ENCODE peak calls at places on chromosomes 2 and 18, in nine cellular contexts. M is upper lobe of left lung, F is right lobe of liver, P is heart left ventricle, L is HCT116, W is HepG2, D is gastrocnemius medialis, X is A549, T is IMR-90. I is an unnamed sample.

GRCh38 chr18:35466815-35467623 is 30.7 kb downstream of the INO80C start:
- ATAC-seq in M (peak), F (no peak), P (peak), L (no peak), W (no peak), D (no peak), X (no peak), T (no peak), I (peak)

GRCh38 chr2:95391641-95392310 is 10.7 kb upstream of the FAHD2A start:
- ATAC-seq in M (no peak), F (peak), P (no peak), L (no peak), W (peak), D (no peak), X (no peak), T (no peak), I (no peak)

GRCh38 chr18:58051765-58052460 is 7.9 kb downstream of the NEDD4L start:
- ATAC-seq in M (no peak), F (peak), P (no peak), L (peak), W (no peak), D (no peak), X (peak), T (peak), I (no peak)

GRCh38 chr2:100053087-100053486 is 89.3 kb downstream of the AFF3 start:
- ATAC-seq in M (no peak), F (no peak), P (no peak), L (no peak), W (no peak), D (no peak), X (no peak), T (no peak), I (no peak)

GRCh38 chr2:234955091-234955511 is 3.3 kb downstream of the SH3BP4 start:
- ATAC-seq in M (no peak), F (peak), P (no peak), L (no peak), W (no peak), D (no peak), X (no peak), T (no peak), I (no peak)

GRCh38 chr18:785242-785641 is 26.8 kb downstream of the YES1 start:
- ATAC-seq in M (no peak), F (no peak), P (no peak), L (no peak), W (no peak), D (no peak), X (no peak), T (no peak), I (no peak)

GRCh38 chr2:198452327-198452726 is 647.9 kb downstream of the PLCL1 start:
- ATAC-seq in M (no peak), F (no peak), P (no peak), L (no peak), W (no peak), D (no peak), X (no peak), T (no peak), I (no peak)

GRCh38 chr2:9735335-9735734 is 104.5 kb upstream of the YWHAQ start:
- ATAC-seq in M (no peak), F (no peak), P (no peak), L (no peak), W (no peak), D (no peak), X (no peak), T (no peak), I (no peak)

GRCh38 chr2:226673314-226673723 is 126.3 kb downstream of the IRS1 start:
- ATAC-seq in M (peak), F (no peak), P (no peak), L (peak), W (no peak), D (peak), X (peak), T (peak), I (peak)

GRCh38 chr2:166148811-166149400 is 21.1 kb upstream of the SCN1A start:
- ATAC-seq in M (no peak), F (no peak), P (peak), L (no peak), W (peak), D (no peak), X (no peak), T (no peak), I (no peak)

GRCh38 chr2:68363731-68364130 is 1.4 kb upstream of the PLEK start:
- ATAC-seq in M (no peak), F (no peak), P (no peak), L (no peak), W (no peak), D (no peak), X (no peak), T (no peak), I (no peak)

GRCh38 chr2:68365087-68365486 is at the start of gene PLEK:
- ATAC-seq in M (peak), F (peak), P (peak), L (no peak), W (peak), D (no peak), X (no peak), T (no peak), I (peak)

GRCh38 chr2:68368657-68369339 is 3.7 kb downstream of the PLEK start:
- ATAC-seq in M (peak), F (no peak), P (no peak), L (no peak), W (no peak), D (no peak), X (peak), T (peak), I (peak)

GRCh38 chr2:68367918-68368656 is 3.0 kb downstream of the PLEK start:
- ATAC-seq in M (peak), F (peak), P (no peak), L (no peak), W (no peak), D (no peak), X (no peak), T (peak), I (no peak)

DNA sequence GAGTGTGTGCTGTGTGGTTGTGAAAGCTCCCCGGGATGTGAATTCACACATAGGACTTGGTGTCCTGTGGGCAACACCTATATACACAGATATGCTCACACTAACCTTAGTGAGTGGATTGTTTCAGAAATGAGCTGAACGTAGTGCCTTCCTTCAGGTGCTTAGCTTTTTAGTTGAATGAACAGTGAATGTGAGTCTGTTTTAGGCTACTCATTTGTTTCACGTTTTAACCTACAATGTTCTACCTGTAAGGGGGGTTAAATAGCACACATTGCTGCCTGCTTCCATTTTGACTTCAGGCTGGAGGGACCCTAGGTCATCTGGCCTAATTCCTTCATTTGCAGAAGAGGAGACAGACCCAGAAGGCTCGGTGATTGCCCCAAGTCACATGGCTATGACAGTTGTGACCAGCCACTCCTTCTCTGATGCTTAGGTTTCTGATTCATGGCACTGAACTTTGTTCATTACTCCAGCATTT is 1.0 kb downstream of the PLEK start:
- ATAC-seq in M (peak), F (peak), P (no peak), L (no peak), W (no peak), D (no peak), X (no peak), T (no peak), I (no peak)
- TF ChIP-seq POLR2A in M (peak), F (peak), P (no peak), L (no peak), W (no peak), D (no peak), X (no peak), T (no peak), I (no peak)

DNA sequence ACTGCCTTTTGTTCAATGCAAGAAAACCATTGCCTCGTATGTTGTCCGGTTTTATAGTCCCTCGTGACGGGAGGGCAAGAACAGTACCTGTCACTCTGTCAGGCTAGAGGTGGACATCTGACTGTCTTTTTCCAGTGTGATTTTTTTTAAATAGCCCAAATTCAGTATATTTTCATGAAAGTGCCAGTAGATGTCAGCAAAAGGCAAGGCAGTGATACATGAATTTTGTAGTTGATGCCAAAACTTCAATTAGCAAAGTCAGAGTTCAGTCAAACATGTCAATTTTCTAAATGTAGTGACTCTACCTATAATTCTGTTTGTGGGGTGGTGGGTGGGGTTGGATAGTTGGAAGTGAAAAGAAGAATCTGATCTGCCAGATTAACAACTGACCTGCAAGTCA is 296.0 kb upstream of the MC4R start:
- ATAC-seq in M (no peak), F (no peak), P (no peak), L (no peak), W (no peak), D (no peak), X (no peak), T (no peak), I (no peak)
- TF ChIP-seq CTCF in M (no peak), F (no peak), P (no peak), L (no peak), W (no peak), D (no peak), X (no peak), T (no peak), I (no peak)

DNA sequence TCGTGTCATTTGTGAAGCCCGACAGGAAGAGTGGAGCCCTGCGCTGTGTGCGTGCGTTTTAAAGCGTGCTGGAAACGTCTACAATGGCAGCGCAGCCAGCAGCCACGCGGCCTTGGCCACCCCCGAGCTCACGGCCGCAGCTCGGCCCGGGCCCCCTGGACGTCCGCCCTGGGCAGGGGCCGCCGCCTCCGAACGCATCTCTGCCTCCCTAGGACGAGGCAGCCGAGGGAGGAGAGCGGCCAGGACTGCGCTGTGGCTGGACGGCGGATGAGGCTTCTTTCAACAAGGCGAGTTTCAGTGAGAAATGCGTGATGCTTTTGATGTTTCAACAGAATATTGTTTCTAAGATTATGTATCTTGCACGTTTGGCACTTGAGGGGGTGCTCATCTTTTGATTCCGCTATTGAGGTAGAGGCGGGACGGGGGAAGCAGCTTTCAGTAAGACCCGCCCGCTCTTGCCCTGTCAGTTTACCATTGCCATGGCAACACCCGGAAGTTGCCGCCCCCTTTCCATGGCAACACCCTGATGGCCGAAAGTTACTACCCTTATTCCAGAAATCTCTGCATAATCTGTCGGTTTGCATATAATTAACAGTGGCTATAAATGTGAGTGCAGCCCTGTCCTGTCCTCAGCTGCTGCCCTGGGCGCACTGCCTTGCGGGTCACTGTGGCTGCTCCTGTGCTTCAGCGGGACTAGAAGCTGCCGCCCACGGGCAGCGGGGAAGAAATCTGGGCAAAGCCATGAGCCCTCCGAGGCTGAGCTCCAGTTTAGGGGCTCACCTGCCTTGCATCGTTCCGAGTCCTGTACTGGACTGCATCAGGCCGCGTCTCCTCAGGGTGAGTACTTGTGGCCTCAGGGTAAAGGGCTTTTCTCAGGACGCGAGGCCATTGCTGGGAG is 38.6 kb downstream of the ADNP2 start:
- ATAC-seq in M (peak), F (peak), P (peak), L (peak), W (peak), D (peak), X (peak), T (peak), I (peak)
- TF ChIP-seq POLR2A in M (peak), F (peak), P (no peak), L (no peak), W (peak), D (no peak), X (peak), T (no peak), I (no peak)

GRCh38 chr2:231393149-231394131 is 2.1 kb upstream of the B3GNT7 start:
- ATAC-seq in M (no peak), F (no peak), P (no peak), L (no peak), W (peak), D (no peak), X (peak), T (no peak), I (no peak)
- TF ChIP-seq CTCF in M (peak), F (no peak), P (no peak), L (peak), W (peak), D (no peak), X (no peak), T (no peak), I (no peak)

DNA sequence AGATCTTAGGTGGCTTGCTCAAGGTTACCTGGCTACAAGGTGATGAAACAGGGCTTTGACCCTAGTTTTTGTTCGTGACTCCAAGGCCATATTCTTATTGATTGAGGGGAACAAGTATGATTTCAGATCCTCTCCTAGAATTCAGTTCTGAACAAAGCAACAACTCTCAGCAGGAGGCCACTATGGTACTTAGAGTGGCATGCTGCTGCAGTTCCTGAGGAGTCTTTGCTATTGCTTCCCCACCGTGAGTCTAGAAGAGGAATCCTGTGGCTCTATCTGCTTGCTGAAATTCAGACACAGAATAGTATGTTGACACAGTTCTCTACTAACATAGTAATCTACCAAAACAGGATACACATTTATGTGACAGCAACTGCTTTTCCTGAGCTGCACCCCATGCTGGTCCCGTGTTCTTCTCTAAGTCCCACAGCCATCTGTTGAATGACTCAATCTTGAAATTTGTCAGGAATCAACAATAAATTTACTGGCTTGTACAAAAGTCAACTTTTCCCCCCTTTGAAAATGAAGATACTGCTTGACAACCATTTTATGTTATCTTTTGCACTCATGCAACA is 4.1 kb downstream of the TGFBRAP1 start:
- ATAC-seq in M (no peak), F (peak), P (no peak), L (no peak), W (no peak), D (no peak), X (no peak), T (no peak), I (no peak)
- TF ChIP-seq POLR2A in M (no peak), F (no peak), P (no peak), L (no peak), W (no peak), D (no peak), X (no peak), T (no peak), I (no peak)

GRCh38 chr2:118882693-118883336 is 35.4 kb upstream of the EN1 start:
- ATAC-seq in M (peak), F (peak), P (no peak), L (peak), W (peak), D (peak), X (peak), T (peak), I (peak)

GRCh38 chr2:118878531-118879149 is 31.2 kb upstream of the EN1 start:
- ATAC-seq in M (no peak), F (no peak), P (no peak), L (no peak), W (no peak), D (no peak), X (no peak), T (no peak), I (no peak)

DNA sequence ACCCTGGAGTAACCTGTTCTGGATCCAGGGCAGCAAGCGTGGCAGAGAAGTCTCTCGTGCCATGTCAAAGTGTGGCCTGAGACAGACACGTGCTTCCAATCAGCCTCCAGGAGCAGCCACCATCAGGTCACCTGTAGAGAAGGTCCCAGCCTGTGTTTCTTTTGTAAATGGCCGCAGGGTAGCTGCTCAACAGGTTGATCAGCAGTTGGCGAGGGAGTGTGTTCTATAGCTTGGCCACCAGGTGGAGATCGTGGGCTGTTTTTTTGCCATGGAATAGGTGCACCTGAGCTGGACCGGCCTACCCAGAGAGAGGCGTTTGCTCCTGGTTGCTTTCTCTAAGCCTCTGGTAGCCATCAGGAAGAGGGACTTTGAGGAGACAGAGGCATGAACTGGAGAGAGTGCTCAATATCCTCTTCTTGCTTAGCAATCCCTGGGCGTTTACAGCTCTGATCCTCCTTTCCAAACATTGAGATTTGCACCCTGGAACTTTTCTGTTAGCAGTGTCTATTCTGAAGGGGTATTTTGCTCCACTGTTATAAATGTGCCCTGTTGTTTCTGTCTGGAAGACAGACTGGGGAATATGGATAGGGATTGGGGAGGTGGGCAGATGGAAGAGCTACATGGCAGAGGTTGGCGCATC is 34.2 kb upstream of the EN1 start:
- ATAC-seq in M (peak), F (peak), P (peak), L (peak), W (peak), D (peak), X (peak), T (peak), I (peak)
- TF ChIP-seq CTCF in M (peak), F (peak), P (peak), L (peak), W (peak), D (peak), X (peak), T (peak), I (peak)

DNA sequence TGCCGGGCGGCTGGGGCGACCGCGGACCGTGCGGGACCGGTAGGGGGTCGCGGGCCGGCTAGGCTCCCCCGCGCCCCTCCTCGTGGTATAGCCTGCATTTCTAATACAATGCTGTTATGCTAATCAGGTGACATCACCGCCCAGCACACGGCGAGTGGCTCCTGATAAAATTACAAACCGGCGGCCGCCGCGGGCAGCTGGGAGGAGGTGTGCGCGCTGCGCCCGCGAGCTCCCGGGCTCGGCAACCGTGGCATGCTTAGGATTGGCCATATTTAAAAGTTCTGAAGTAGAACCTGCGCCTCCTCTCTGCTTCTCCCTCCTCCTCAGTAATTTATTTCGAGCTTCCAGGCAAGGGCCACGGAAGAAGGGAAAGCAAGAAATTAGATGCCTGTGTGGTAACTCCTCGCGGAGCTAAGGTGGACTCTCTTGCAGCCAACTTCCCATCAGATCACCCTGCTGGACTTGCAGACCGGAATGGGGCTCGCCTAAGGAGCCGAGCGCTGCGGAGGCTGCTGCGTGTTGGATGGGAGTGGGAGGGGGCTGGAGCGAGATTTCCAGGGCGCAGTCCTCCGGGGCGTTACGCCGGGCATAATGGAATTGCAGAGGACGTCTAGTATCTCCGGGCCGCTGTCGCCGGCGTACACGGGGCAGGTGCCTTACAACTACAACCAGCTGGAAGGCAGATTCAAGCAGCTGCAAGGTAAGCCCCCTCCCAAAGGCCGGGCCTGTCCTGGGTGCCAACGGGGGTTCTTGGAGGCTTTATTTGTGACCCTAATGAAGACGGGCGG is 102.3 kb downstream of the SPTBN1 start:
- ATAC-seq in M (peak), F (peak), P (no peak), L (peak), W (peak), D (peak), X (peak), T (peak), I (no peak)
- TF ChIP-seq POLR2A in M (peak), F (peak), P (no peak), L (no peak), W (peak), D (no peak), X (peak), T (no peak), I (no peak)

DNA sequence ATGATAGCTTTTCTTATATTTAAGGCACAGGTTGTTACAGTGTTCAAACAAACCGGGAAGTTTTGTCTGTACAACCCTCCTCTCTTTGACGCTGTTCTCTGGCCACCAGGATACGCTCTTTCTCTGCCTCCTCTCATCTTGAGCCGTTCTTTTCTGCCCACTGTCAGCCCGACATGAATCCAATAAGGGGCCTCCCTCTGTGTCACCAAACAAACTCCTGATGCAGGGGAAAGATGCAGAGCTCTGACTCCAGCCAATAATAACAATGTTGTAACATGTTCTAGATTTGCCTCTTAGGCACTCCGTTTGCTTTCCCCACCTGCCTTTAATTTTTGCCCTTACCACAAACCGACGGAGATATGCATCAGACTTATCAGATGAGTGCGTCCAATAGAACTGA is 449.3 kb downstream of the SLC4A3 start:
- ATAC-seq in M (peak), F (no peak), P (peak), L (no peak), W (peak), D (peak), X (no peak), T (no peak), I (peak)
- TF ChIP-seq CTCF in M (no peak), F (no peak), P (no peak), L (no peak), W (peak), D (no peak), X (no peak), T (peak), I (no peak)